ENCODE peak calls at places on chromosome 16, in five cellular contexts. F, R, T, L and E are unnamed samples.

GRCh38 chr16:27275394-27275793 is 6.8 kb upstream of the NSMCE1 start:
- DNase-seq in T (no peak), R (no peak), F (no peak), L (no peak), E (no peak)

GRCh38 chr16:528111-529011 is 849 bp downstream of the CAPN15 start:
- DNase-seq in T (no peak), L (no peak), F (no peak), R (peak), E (peak)

GRCh38 chr16:88303890-88304819 is 78.6 kb upstream of the ZNF469 start:
- DNase-seq in R (no peak), T (no peak), F (peak), L (no peak), E (no peak)

GRCh38 chr16:3691778-3692177 is 25.5 kb downstream of the TRAP1 start:
- DNase-seq in L (no peak), T (no peak), F (no peak), R (no peak), E (no peak)

GRCh38 chr16:15861996-15862395 is 5.2 kb upstream of the MYH11 start:
- DNase-seq in F (no peak), R (no peak), T (no peak), L (no peak), E (no peak)

GRCh38 chr16:50259334-50260205 is 6.8 kb upstream of the ADCY7 start:
- DNase-seq in R (no peak), F (peak), L (peak), T (peak), E (no peak)

GRCh38 chr16:27426423-27427408 is 24.7 kb downstream of the IL21R start:
- DNase-seq in L (peak), R (peak), F (peak), T (no peak), E (peak)

GRCh38 chr16:27759301-27759871 is 209.4 kb downstream of the KATNIP start:
- DNase-seq in R (no peak), T (no peak), L (no peak), F (no peak), E (no peak)

GRCh38 chr16:23400387-23400930 is 52.5 kb downstream of the COG7 start:
- DNase-seq in L (no peak), T (no peak), R (no peak), F (no peak), E (no peak)

GRCh38 chr16:58960484-58960883 is 226.4 kb upstream of the GOT2 start:
- DNase-seq in R (no peak), T (no peak), L (no peak), F (no peak), E (no peak)

GRCh38 chr16:89988951-89989350 is 30.3 kb downstream of the DBNDD1 start:
- DNase-seq in T (no peak), F (no peak), L (no peak), R (no peak), E (no peak)

GRCh38 chr16:2787961-2788360 is 601 bp upstream of the PRSS33 start:
- DNase-seq in R (no peak), F (no peak), T (no peak), L (no peak), E (no peak)

GRCh38 chr16:11280616-11281522 is at the start of gene PRM1:
- DNase-seq in R (no peak), F (no peak), T (no peak), L (no peak), E (no peak)

GRCh38 chr16:48188449-48189102 is 32.8 kb upstream of the ABCC12 start:
- DNase-seq in L (no peak), T (no peak), F (no peak), R (no peak), E (no peak)